ENCODE peak calls at places on chromosomes 5 and 9, in nine cellular contexts. E is cardiac muscle cell, P is activated B cell treated with CpG ODN at 0.5 μM for 24 hours, V is pancreas, U is nephron progenitor cell, L is left lung, A is AG09309, M is osteocyte, T is left ventricle myocardium inferior. R is an unnamed sample.

GRCh38 chr5:136103118-136103517 is 29.5 kb upstream of the SMAD5 start:
- DNase-seq in E (no peak), P (no peak), V (no peak), U (no peak), L (no peak), A (no peak), M (no peak), T (no peak), R (no peak)

GRCh38 chr5:26700759-26701384 is 337.5 kb downstream of the CDH9 start:
- DNase-seq in E (peak; percentile 52), P (no peak), V (no peak), U (peak; percentile 46), L (no peak), A (no peak), M (no peak), T (no peak), R (no peak)

GRCh38 chr9:118751848-118752223 is 617.4 kb downstream of the BRINP1 start:
- DNase-seq in E (no peak), P (no peak), V (no peak), U (no peak), L (no peak), A (no peak), M (no peak), T (no peak), R (no peak)

GRCh38 chr9:31776471-31776870 is 608.0 kb upstream of the ACO1 start:
- DNase-seq in E (no peak), P (no peak), V (no peak), U (no peak), L (no peak), A (no peak), M (no peak), T (no peak), R (no peak)

GRCh38 chr9:37554318-37554717 is 21.9 kb downstream of the FBXO10 start:
- DNase-seq in E (no peak), P (no peak), V (no peak), U (no peak), L (no peak), A (no peak), M (no peak), T (no peak), R (no peak)

GRCh38 chr9:137385061-137385655 is 37.8 kb downstream of the EXD3 start:
- DNase-seq in E (no peak), P (no peak), V (peak; percentile 11), U (no peak), L (no peak), A (no peak), M (no peak), T (peak; percentile 4), R (no peak)

GRCh38 chr9:109604788-109605187 is 106.7 kb upstream of the PTPN3 start:
- DNase-seq in E (no peak), P (no peak), V (no peak), U (no peak), L (no peak), A (no peak), M (no peak), T (no peak), R (no peak)

GRCh38 chr9:105452185-105452584 is 4.4 kb downstream of the FSD1L start:
- DNase-seq in E (no peak), P (no peak), V (no peak), U (no peak), L (no peak), A (no peak), M (no peak), T (no peak), R (no peak)

GRCh38 chr9:131672451-131672850 is 67.4 kb downstream of the RAPGEF1 start:
- DNase-seq in E (no peak), P (no peak), V (no peak), U (no peak), L (no peak), A (no peak), M (no peak), T (no peak), R (no peak)

GRCh38 chr5:88677943-88678779 is 204.8 kb downstream of the MEF2C start:
- DNase-seq in E (no peak), P (no peak), V (no peak), U (no peak), L (no peak), A (no peak), M (no peak), T (no peak), R (no peak)

GRCh38 chr9:104944356-104944755 is 16.4 kb upstream of the ABCA1 start:
- DNase-seq in E (no peak), P (no peak), V (no peak), U (no peak), L (no peak), A (no peak), M (no peak), T (no peak), R (no peak)

GRCh38 chr5:128667751-128668150 is 129.7 kb upstream of the FBN2 start:
- DNase-seq in E (no peak), P (no peak), V (no peak), U (no peak), L (no peak), A (no peak), M (no peak), T (no peak), R (no peak)

GRCh38 chr9:137506274-137506673 is 43.9 kb downstream of the PNPLA7 start:
- DNase-seq in E (no peak), P (no peak), V (no peak), U (no peak), L (no peak), A (no peak), M (no peak), T (no peak), R (no peak)

DNA sequence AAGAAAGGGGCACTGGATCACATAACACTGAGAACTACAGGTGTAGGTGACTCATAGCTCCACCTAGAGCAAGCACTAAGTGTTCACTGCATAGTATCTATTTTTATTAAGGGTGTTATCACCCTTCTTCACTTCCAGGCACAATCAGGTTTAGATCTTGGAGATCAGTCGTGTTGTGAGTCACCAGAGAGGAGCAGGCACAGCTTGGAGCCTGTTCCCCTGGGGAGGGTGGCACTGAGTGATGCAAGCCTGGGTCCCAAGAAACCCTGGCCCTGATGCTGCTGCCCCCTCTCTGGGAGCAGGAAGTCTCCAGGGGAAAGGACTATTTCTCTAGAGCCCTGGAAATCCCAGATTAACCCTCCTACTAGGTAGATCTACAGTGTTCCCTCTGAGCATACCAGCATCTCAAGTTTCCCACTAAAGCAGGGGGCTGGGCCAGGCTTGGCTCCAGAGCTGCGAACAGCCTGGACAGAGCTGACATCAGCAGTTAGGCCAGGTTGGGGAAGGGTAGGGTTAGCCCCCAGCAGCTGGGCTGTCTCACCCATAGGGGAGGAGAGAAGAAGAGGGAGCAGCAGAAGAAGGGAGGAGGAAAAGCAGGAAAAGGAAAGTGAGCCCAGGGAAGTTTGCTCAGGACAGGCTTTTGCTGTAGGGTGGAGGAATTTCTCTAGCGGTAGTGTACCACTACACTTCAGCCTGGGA is 28.1 kb upstream of the SPINK4 start:
- DNase-seq in E (peak; percentile 49), P (no peak), V (no peak), U (peak; percentile 52), L (no peak), A (no peak), M (no peak), T (no peak), R (peak; percentile 77)
- TF ChIP-seq CTCF in E (no peak), P (no peak), V (no peak), U (no peak), L (no peak), A (no peak), M (no peak), T (no peak), R (no peak)

GRCh38 chr5:58341485-58341884 is 118.4 kb downstream of the PLK2 start:
- DNase-seq in E (no peak), P (no peak), V (no peak), U (no peak), L (no peak), A (no peak), M (no peak), T (no peak), R (no peak)

GRCh38 chr5:58348996-58349728 is 110.7 kb downstream of the PLK2 start:
- DNase-seq in E (no peak), P (no peak), V (no peak), U (no peak), L (no peak), A (no peak), M (no peak), T (no peak), R (no peak)

DNA sequence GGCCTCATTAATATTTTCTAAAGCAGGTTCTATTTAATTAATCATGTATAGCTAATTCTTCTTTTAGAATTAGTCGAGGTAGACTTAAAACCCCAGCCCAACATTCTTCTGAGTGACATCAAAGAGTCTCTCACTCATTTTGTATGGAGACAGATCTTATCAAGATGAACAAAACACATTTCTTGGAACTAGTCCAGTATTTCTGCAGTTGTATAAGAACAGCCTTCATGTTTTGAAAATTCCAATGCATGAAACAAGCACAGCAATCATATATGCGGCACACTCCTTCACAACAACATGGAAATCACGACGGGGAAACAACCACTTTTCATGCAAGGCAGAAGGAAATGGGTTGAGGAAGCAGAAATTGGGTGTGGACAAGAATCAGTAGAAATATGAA is 113.9 kb downstream of the PLK2 start:
- DNase-seq in E (no peak), P (no peak), V (no peak), U (no peak), L (no peak), A (no peak), M (no peak), T (no peak), R (no peak)
- TF ChIP-seq CTCF in E (no peak), P (no peak), V (no peak), U (no peak), L (no peak), A (no peak), M (no peak), T (no peak), R (no peak)

GRCh38 chr9:34376596-34377401 is at the start of gene MYORG:
- DNase-seq in E (peak; percentile 96), P (peak; percentile 94), V (peak; percentile 98), U (peak; percentile 97), L (peak; percentile 97), A (no peak), M (peak; percentile 89), T (peak; percentile 93), R (peak; percentile 93)

GRCh38 chr9:34380034-34380510 is 3.4 kb upstream of the MYORG start:
- DNase-seq in E (peak; percentile 32), P (no peak), V (peak; percentile 50), U (peak; percentile 36), L (no peak), A (no peak), M (peak; percentile 76), T (no peak), R (no peak)

GRCh38 chr9:34377402-34377741 is 674 bp upstream of the MYORG start:
- DNase-seq in E (peak; percentile 39), P (no peak), V (peak; percentile 66), U (peak; percentile 44), L (peak; percentile 62), A (no peak), M (peak; percentile 78), T (no peak), R (no peak)

GRCh38 chr9:34379334-34380033 is 2.8 kb upstream of the MYORG start:
- DNase-seq in E (peak; percentile 85), P (peak; percentile 74), V (peak; percentile 89), U (peak; percentile 88), L (peak; percentile 89), A (no peak), M (peak; percentile 91), T (peak; percentile 84), R (peak; percentile 83)

GRCh38 chr9:34378376-34379060 is 1.8 kb upstream of the MYORG start:
- DNase-seq in E (no peak), P (no peak), V (no peak), U (no peak), L (no peak), A (no peak), M (no peak), T (no peak), R (no peak)
- TF ChIP-seq CTCF in E (no peak), P (no peak), V (no peak), U (no peak), L (no peak), A (no peak), M (no peak), T (no peak), R (no peak)

GRCh38 chr5:121795511-121795910 is 56.2 kb upstream of the FTMT start:
- DNase-seq in E (no peak), P (no peak), V (no peak), U (no peak), L (no peak), A (no peak), M (no peak), T (no peak), R (no peak)
- TF ChIP-seq CTCF in E (no peak), P (no peak), V (no peak), U (no peak), L (no peak), A (no peak), M (no peak), T (no peak), R (no peak)